ENCODE peak calls at places on chromosomes 11 and 22, in eight cellular contexts. Y is brain microvascular endothelial cell, H is mammary epithelial cell, N is psoas muscle, E is GM23248, U is epithelial cell of esophagus, T is lower lobe of right lung, G is astrocyte. I is an unnamed sample.

GRCh38 chr11:66637557-66638176 is 836 bp upstream of the RBM4 start:
- DNase-seq in N (no peak), T (no peak), Y (no peak), E (peak; percentile 47), H (no peak), G (no peak), U (peak; percentile 4), I (no peak)

GRCh38 chr22:49958961-49959781 is 1.4 kb upstream of the PIM3 start:
- DNase-seq in Y (peak; percentile 11), U (no peak), H (no peak), E (no peak), T (peak; percentile 50), N (no peak), G (no peak), I (peak; percentile 65)

GRCh38 chr11:113796663-113797259 is 17.2 kb downstream of the CLDN25 start:
- DNase-seq in H (peak; percentile 40), Y (peak; percentile 58), T (no peak), U (peak; percentile 60), N (no peak), E (peak; percentile 73), G (peak; percentile 9), I (peak; percentile 42)

GRCh38 chr11:94184861-94185260 is 56.2 kb downstream of the PANX1 start:
- DNase-seq in Y (no peak), T (no peak), G (no peak), H (no peak), U (no peak), N (no peak), E (peak; percentile 30), I (no peak)

GRCh38 chr11:1773131-1773510 is 9.4 kb upstream of the CTSD start:
- DNase-seq in H (no peak), U (no peak), G (no peak), E (no peak), Y (no peak), T (no peak), N (peak; percentile 49), I (no peak)

GRCh38 chr11:45180888-45181594 is 34.6 kb downstream of the PRDM11 start:
- DNase-seq in G (peak; percentile 33), N (peak; percentile 89), E (peak; percentile 86), T (peak; percentile 84), Y (peak; percentile 17), U (peak; percentile 69), H (peak; percentile 55), I (peak; percentile 71)

GRCh38 chr11:28808771-28809170 is 700.6 kb downstream of the METTL15 start:
- DNase-seq in G (no peak), H (peak; percentile 64), T (no peak), U (peak; percentile 88), Y (no peak), N (no peak), E (no peak), I (no peak)

GRCh38 chr11:3642071-3642951 is 519 bp upstream of the ART5 start:
- DNase-seq in U (peak; percentile 77), E (peak; percentile 69), H (peak; percentile 61), T (peak; percentile 88), N (peak; percentile 93), Y (peak; percentile 70), G (peak; percentile 67), I (peak; percentile 88)

DNA sequence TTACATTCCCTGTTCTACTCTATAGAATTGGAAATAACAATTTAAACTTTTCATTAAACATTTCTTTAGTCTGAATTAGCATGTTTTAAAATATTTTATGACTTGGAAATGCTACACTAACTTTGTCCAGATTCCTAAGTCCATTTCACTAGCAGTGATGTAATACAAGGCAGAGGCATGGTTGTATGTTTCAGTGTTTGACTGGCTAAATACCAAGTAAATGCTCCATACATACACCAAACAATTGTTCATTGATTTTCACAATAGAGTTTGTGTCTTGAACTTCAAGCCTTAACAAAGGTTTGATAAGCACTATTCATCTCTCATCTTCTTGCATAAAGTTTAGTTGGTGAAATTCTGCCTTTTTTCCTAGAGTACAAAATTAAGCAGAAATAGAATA is 13.5 kb downstream of the ZBED5 start:
- DNase-seq in T (no peak), Y (no peak), H (no peak), G (no peak), N (no peak), U (no peak), E (peak; percentile 41), I (no peak)
- H3K4me3 ChIP-seq in T (no peak overlapping the region), Y (no peak overlapping the region), H (no peak overlapping the region), G (no peak overlapping the region), N (no peak overlapping the region), U (no peak overlapping the region), E (no peak overlapping the region), I (no peak overlapping the region)

DNA sequence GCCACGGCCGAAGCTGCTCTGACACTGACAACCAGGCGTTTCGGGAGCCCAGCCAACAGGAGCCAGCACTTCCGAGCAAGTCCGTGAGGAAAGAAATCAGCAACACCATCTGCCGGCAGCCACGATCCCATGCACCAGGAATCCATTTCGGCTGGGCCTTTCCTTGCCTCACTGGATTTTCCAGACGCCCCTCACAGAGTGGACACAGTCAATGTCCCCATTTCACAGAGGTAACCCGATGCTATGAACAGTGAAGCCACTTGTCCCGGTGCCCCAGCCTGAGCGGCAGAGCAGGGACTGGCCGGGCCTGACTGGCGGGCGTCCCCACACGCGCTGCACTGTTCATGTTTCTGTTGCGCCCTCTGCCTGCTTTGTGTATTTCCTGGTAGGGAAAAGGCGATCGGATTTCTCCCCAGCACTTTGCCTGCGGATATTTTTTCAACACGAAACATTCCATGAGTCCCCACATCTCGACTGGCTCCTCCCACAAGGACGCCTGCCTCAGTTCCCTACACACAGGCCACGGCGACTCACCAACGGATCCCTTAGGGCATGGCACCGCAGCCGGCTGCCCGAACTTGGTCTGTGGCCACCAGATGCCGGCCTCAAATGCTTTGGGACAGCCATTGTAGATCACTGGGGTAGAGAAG is 55.3 kb downstream of the TRMU start:
- DNase-seq in H (peak; percentile 70), N (peak; percentile 88), E (peak; percentile 92), T (no peak), Y (peak; percentile 34), G (peak; percentile 22), U (peak; percentile 73), I (peak; percentile 95)
- H3K4me3 ChIP-seq in H (no peak overlapping the region), N (peak overlapping the region; percentile 55), E (peak overlapping the region; percentile 67), T (no peak overlapping the region), Y (no peak overlapping the region), G (no peak overlapping the region), U (no peak overlapping the region), I (no peak overlapping the region)

GRCh38 chr11:15074206-15075161 is 1.1 kb downstream of the CALCB start:
- DNase-seq in G (peak; percentile 31), E (peak; percentile 87), N (peak; percentile 87), Y (peak; percentile 75), T (peak; percentile 86), U (peak; percentile 79), H (peak; percentile 68), I (peak; percentile 94)
- H3K4me3 ChIP-seq in G (peak overlapping the region; percentile 5), E (peak overlapping the region; percentile 63), N (peak overlapping the region; percentile 38), Y (peak overlapping the region; percentile 38), T (peak overlapping the region; percentile 44), U (no peak overlapping the region), H (no peak overlapping the region), I (peak overlapping the region; percentile 55)

GRCh38 chr11:119673389-119674336 is 55.3 kb downstream of the NECTIN1 start:
- DNase-seq in Y (no peak), E (no peak), T (no peak), H (no peak), G (no peak), N (no peak), U (no peak), I (no peak)
- H3K4me3 ChIP-seq in Y (no peak overlapping the region), E (no peak overlapping the region), T (no peak overlapping the region), H (no peak overlapping the region), G (no peak overlapping the region), N (no peak overlapping the region), U (no peak overlapping the region), I (no peak overlapping the region)

GRCh38 chr22:41910050-41910598 is 4.8 kb downstream of the SHISA8 start:
- DNase-seq in Y (no peak), U (peak; percentile 35), N (no peak), G (no peak), T (no peak), H (no peak), E (peak; percentile 29), I (no peak)
- H3K4me3 ChIP-seq in Y (no peak overlapping the region), U (no peak overlapping the region), N (peak overlapping the region; percentile 59), G (no peak overlapping the region), T (peak overlapping the region; percentile 42), H (no peak overlapping the region), E (peak overlapping the region; percentile 58), I (no peak overlapping the region)